ENCODE peak calls at places on chromosomes 5 and 9, in four cellular contexts. F is HepG2, J is GM12878, S is K562. G is an unnamed sample.
A peak's percentile ranks its signal among the peaks of the same experiment; 100 is the strongest.

GRCh38 chr9:135087489-135087791 is at the start of gene OLFM1:
- DNase-seq in F (no peak), J (no peak), S (peak; percentile 66), G (peak; percentile 86)

GRCh38 chr5:122585111-122585415 is 189.8 kb upstream of the SNX2 start:
- DNase-seq in F (no peak), J (no peak), S (no peak), G (no peak)

GRCh38 chr9:16679327-16679821 is 191.1 kb downstream of the BNC2 start:
- DNase-seq in F (no peak), J (no peak), S (no peak), G (no peak)

GRCh38 chr5:66981705-66982387 is 214.8 kb downstream of the CD180 start:
- DNase-seq in F (no peak), J (no peak), S (no peak), G (no peak)

GRCh38 chr5:65967288-65968066 is 41.1 kb downstream of the ERBIN start:
- DNase-seq in F (no peak), J (no peak), S (peak; percentile 53), G (no peak)

GRCh38 chr5:135141303-135142268 is 107.6 kb upstream of the PITX1 start:
- DNase-seq in F (peak; percentile 74), J (no peak), S (peak; percentile 37), G (no peak)

GRCh38 chr9:68979538-68980314 is 34.2 kb downstream of the PRKACG start:
- DNase-seq in F (no peak), J (no peak), S (no peak), G (no peak)

GRCh38 chr9:88658311-88658822 is 123.4 kb downstream of the NXNL2 start:
- DNase-seq in F (no peak), J (no peak), S (no peak), G (no peak)

GRCh38 chr9:133160742-133161541 is 2.8 kb downstream of the GBGT1 start:
- DNase-seq in F (peak; percentile 52), J (no peak), S (peak; percentile 66), G (peak; percentile 51)

GRCh38 chr5:115544371-115545064 is at the start of gene FEM1C:
- DNase-seq in F (peak; percentile 91), J (peak; percentile 83), S (peak; percentile 95), G (peak; percentile 96)

GRCh38 chr5:79330071-79330470 is 94.1 kb downstream of the JMY start:
- DNase-seq in F (peak; percentile 4), J (no peak), S (no peak), G (no peak)

GRCh38 chr5:89498699-89499098 is 615.7 kb upstream of the MEF2C start:
- DNase-seq in F (no peak), J (no peak), S (no peak), G (no peak)

GRCh38 chr9:14670718-14671117 is 22.5 kb downstream of the ZDHHC21 start:
- DNase-seq in F (no peak), J (no peak), S (no peak), G (no peak)

GRCh38 chr5:16542275-16542674 is 74.5 kb downstream of the RETREG1 start:
- DNase-seq in F (no peak), J (no peak), S (no peak), G (no peak)

GRCh38 chr9:14811844-14812243 is 89.3 kb upstream of the CER1 start:
- DNase-seq in F (no peak), J (no peak), S (no peak), G (no peak)

GRCh38 chr9:79256691-79257213 is 315.0 kb upstream of the TLE4 start:
- DNase-seq in F (no peak), J (no peak), S (no peak), G (no peak)

GRCh38 chr9:98410185-98410697 is 154.8 kb upstream of the TBC1D2 start:
- DNase-seq in F (peak; percentile 10), J (no peak), S (peak; percentile 68), G (peak; percentile 53)

GRCh38 chr5:73901455-73901854 is 275.5 kb downstream of the ARHGEF28 start:
- DNase-seq in F (no peak), J (no peak), S (no peak), G (no peak)

GRCh38 chr5:86757824-86758223 is 140.1 kb downstream of the COX7C start:
- DNase-seq in F (no peak), J (no peak), S (no peak), G (no peak)

GRCh38 chr5:176373100-176373818 is 8.0 kb downstream of the ARL10 start:
- DNase-seq in F (no peak), J (no peak), S (no peak), G (no peak)

GRCh38 chr9:36504154-36504550 is 68.5 kb upstream of the MELK start:
- DNase-seq in F (no peak), J (no peak), S (no peak), G (no peak)

GRCh38 chr9:89191004-89191403 is 12.4 kb upstream of the SHC3 start:
- DNase-seq in F (peak; percentile 50), J (no peak), S (no peak), G (no peak)

GRCh38 chr9:108967916-108968315 is 33.7 kb downstream of the ABITRAM start:
- DNase-seq in F (no peak), J (no peak), S (no peak), G (no peak)

GRCh38 chr9:127390563-127390962 is 6.4 kb upstream of the SLC2A8 start:
- DNase-seq in F (peak; percentile 93), J (no peak), S (peak; percentile 37), G (no peak)

GRCh38 chr5:68225188-68225910 is 9.8 kb downstream of the PIK3R1 start:
- DNase-seq in F (peak; percentile 23), J (no peak), S (no peak), G (no peak)

GRCh38 chr5:175700991-175701390 is 43.1 kb downstream of the HRH2 start:
- DNase-seq in F (no peak), J (no peak), S (peak; percentile 40), G (peak; percentile 9)

GRCh38 chr5:56327810-56328209 is 94.7 kb upstream of the ANKRD55 start:
- DNase-seq in F (no peak), J (peak; percentile 19), S (no peak), G (no peak)

DNA sequence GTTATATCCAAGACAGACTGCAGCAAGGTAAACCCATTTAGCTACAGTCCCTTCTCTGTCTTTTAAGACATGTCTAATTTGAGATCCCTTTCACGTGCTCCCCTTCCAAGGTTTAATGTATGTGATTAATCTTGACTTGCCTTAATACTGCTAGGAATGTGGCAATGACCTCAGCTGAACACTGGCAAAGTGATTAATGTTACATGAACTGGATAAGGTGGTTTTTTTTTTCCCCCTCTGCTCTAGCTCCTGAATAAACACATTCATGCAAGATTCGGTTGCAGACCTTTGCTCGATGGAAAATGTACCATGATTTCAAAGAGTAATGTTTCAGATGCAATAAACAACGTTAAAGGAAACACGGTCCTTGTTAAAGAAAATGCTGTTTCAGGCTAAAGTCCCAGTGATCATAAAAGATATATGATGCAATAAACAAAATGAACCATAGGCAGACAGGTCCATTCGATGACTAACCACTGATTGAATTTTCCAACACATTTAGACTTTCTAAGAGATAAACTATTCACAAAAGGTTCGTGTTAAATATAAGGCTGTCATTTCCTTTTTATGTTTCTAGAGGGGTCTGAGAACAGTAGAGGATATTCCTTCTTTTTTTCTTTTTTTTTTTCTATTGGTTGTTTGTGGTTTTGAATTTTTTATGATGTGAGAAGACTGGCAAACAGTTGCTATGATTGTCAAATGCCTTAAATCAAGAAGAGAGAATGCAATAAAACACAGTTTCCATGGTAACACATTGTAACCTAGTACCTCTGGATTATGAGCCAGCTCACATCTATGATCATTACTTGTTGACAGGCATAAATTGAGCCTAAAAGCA is 44.7 kb upstream of the ZNF608 start:
- DNase-seq in F (no peak), J (no peak), S (no peak), G (no peak)
- TF ChIP-seq NR2C2 in F (no peak), J (no peak), S (no peak), G (no peak)

DNA sequence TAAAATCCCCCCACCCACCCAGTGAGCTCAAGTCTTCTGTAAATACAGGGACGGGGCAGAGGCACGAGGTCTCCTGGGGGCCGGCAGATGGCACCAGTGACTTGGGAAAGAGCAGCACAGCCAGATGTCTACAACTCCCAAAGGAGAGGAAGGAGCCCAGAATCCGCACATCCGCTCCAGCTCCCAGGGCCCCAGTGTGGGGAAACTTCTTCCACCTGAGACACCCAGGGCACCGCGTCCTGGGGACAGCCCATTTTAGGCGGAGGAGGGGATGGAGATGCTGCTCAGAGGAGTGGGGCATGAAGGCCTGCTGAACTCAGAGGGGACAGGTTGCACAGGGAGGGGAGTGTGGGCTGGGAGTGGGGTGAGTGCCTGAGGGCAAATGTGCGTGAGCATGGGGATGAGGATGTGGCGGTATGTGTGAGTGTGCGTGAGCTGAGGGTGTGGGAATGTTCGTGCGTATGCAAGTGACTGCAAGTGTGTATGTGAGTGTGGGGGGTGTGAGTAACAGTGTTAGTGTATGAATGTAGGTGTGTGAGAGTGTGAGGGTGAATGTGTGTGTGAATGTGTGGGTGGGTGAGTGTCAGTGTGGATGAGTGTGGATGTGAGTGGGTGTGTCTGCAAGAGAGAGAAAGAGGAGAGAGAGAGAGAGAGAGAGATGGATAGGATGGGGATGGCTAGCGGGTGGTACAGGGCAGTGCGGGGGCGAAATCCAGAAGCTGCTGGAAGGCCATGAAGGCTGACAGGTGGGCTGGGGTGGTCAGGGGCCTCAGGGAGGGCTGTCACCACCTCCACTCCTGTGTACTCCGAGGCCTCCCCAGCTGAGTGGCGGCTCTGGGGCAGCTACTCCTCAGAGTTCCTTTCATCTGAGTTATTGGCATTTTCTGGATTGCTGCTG is 63.5 kb downstream of the DUSP1 start:
- DNase-seq in F (peak; percentile 58), J (no peak), S (no peak), G (peak; percentile 61)
- TF ChIP-seq USF2 in F (no peak), J (no peak), S (no peak), G (no peak)

DNA sequence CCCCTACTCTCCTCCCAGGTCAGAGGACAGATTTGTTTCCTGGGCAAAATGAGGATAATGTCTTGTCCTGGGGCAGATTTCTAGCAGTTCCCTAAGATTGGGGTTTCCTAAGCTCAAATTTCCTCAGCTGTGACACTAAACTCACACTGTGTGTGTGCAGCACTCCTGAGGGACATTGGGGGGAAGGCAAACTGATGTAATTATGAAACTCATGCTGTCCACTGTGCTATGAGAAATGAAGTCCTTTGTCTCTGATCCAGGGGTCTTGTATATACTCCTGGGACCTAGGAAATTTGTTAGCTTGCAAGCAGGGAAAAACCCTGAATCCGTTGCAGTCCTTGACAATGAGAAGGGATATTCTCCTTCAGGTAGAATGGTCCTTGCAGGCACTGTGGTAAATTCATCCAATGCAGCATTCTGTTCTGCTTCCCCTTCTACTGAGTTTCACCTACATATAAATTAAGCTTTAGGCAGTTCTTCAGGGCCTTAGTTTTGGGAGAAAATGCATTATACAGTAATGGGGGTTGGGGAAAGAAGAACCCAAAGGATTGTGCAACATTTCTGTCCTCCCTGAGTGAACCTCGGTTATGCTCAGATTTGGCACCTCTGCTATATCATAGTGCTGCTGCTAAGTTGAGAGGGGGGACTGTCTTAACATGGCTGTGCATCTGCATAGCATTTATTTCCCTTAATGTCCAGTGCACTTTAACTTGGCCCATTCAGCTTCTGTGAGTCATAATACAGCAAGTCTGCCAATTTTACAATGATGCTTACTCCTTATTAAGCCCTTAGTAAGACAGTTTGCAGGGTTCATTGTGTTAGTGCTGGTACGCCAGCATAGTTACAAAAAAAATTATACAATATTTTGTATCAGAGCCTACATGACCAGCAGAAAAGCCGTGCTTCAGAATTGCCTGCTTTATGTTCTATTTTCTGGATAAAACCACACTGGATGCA is 80.2 kb downstream of the PJA2 start:
- DNase-seq in F (no peak), J (no peak), S (no peak), G (no peak)
- TF ChIP-seq SP1 in F (no peak), J (no peak), S (no peak), G (no peak)

GRCh38 chr5:108729306-108729645 is 18.4 kb upstream of the FER start:
- DNase-seq in F (no peak), J (no peak), S (no peak), G (no peak)

GRCh38 chr5:108727639-108728565 is 19.8 kb upstream of the FER start:
- DNase-seq in F (peak; percentile 59), J (no peak), S (peak; percentile 91), G (peak; percentile 92)

GRCh38 chr5:108727154-108727638 is 20.5 kb upstream of the FER start:
- DNase-seq in F (no peak), J (no peak), S (peak; percentile 32), G (no peak)

GRCh38 chr5:108728566-108729305 is 19.0 kb upstream of the FER start:
- DNase-seq in F (no peak), J (no peak), S (peak; percentile 32), G (no peak)

GRCh38 chr5:108730617-108731340 is 16.9 kb upstream of the FER start:
- DNase-seq in F (no peak), J (no peak), S (no peak), G (no peak)
- TF ChIP-seq NR2C2 in F (no peak), J (no peak), S (no peak), G (no peak)

G was measured in WTC11.